ENCODE peak calls at places on chromosomes 4 and X, in five cellular contexts. One of them, this sample, is unnamed.

GRCh38 chr4:73019462-73020047 is 50.0 kb downstream of the COX18 start:
- DNase-seq in IMR-90: peak; percentile 47
- DNase-seq in D721Med: no peak
- DNase-seq in T47D: peak; percentile 41
- DNase-seq in substantia nigra: peak; percentile 1
- DNase-seq in this sample: no peak

GRCh38 chr4:42673084-42673429 is 16.2 kb upstream of the ATP8A1 start:
- DNase-seq in T47D: peak; percentile 32
- DNase-seq in substantia nigra: no peak
- DNase-seq in D721Med: no peak
- DNase-seq in IMR-90: no peak
- DNase-seq in this sample: peak; percentile 12

GRCh38 chr4:89899157-89899556 is 4.5 kb downstream of the MMRN1 start:
- DNase-seq in substantia nigra: no peak
- DNase-seq in D721Med: no peak
- DNase-seq in IMR-90: no peak
- DNase-seq in T47D: no peak
- DNase-seq in this sample: no peak

GRCh38 chrX:15299945-15300851 is 15.2 kb downstream of the ASB11 start:
- DNase-seq in substantia nigra: no peak
- DNase-seq in T47D: peak; percentile 18
- DNase-seq in IMR-90: peak; percentile 30
- DNase-seq in D721Med: no peak
- DNase-seq in this sample: no peak

GRCh38 chrX:124573458-124573857 is 227.1 kb downstream of the SH2D1A start:
- DNase-seq in IMR-90: no peak
- DNase-seq in substantia nigra: no peak
- DNase-seq in T47D: no peak
- DNase-seq in D721Med: no peak
- DNase-seq in this sample: no peak

GRCh38 chr4:3041192-3042142 is 32.9 kb downstream of the HTT-AS start:
- DNase-seq in T47D: no peak
- DNase-seq in substantia nigra: peak; percentile 55
- DNase-seq in IMR-90: peak; percentile 48
- DNase-seq in D721Med: no peak
- DNase-seq in this sample: peak; percentile 38

GRCh38 chrX:72576161-72576896 is 3.7 kb upstream of the HDAC8 start:
- DNase-seq in IMR-90: peak; percentile 52
- DNase-seq in T47D: no peak
- DNase-seq in D721Med: no peak
- DNase-seq in substantia nigra: no peak
- DNase-seq in this sample: no peak

GRCh38 chr4:5160668-5161067 is 109.4 kb downstream of the STK32B start:
- DNase-seq in substantia nigra: no peak
- DNase-seq in T47D: no peak
- DNase-seq in IMR-90: no peak
- DNase-seq in D721Med: no peak
- DNase-seq in this sample: no peak

GRCh38 chrX:150256297-150256650 is 106.8 kb upstream of the MAMLD1 start:
- DNase-seq in D721Med: no peak
- DNase-seq in T47D: no peak
- DNase-seq in IMR-90: no peak
- DNase-seq in substantia nigra: no peak
- DNase-seq in this sample: no peak